ENCODE peak calls at places on chromosomes 4 and X, in six cellular contexts. T is upper lobe of left lung, A is HepG2, C is GM12878, K is K562, Q is HCT116. F is an unnamed sample.

GRCh38 chr4:188665466-188665865 is 526.2 kb downstream of the TRIML1 start:
- ATAC-seq in T (no peak), A (no peak), C (no peak), K (no peak), Q (no peak), F (no peak)

GRCh38 chr4:40525811-40526598 is 103.7 kb downstream of the RBM47 start:
- ATAC-seq in T (peak), A (peak), C (no peak), K (peak), Q (peak), F (peak)

GRCh38 chrX:40746536-40746935 is 11.2 kb upstream of the MED14 start:
- ATAC-seq in T (no peak), A (no peak), C (no peak), K (no peak), Q (no peak), F (no peak)

GRCh38 chr4:78481180-78481579 is 70.4 kb upstream of the ANXA3 start:
- ATAC-seq in T (no peak), A (no peak), C (peak), K (no peak), Q (no peak), F (peak)

GRCh38 chr4:100428051-100428450 is 89.8 kb downstream of the EMCN start:
- ATAC-seq in T (no peak), A (no peak), C (no peak), K (no peak), Q (peak), F (no peak)

GRCh38 chrX:50456712-50457484 is 13.7 kb downstream of the DGKK start:
- ATAC-seq in T (no peak), A (peak), C (no peak), K (peak), Q (peak), F (no peak)

GRCh38 chrX:119763175-119763574 is 4.8 kb downstream of the SOWAHD start:
- ATAC-seq in T (no peak), A (peak), C (no peak), K (peak), Q (no peak), F (no peak)

GRCh38 chr4:48025005-48025404 is 8.4 kb downstream of the NIPAL1 start:
- ATAC-seq in T (peak), A (no peak), C (no peak), K (no peak), Q (no peak), F (no peak)

GRCh38 chr4:153499005-153499404 is 32.8 kb downstream of the TMEM131L start:
- ATAC-seq in T (no peak), A (no peak), C (no peak), K (no peak), Q (no peak), F (peak)

GRCh38 chr4:128225148-128225547 is 62.5 kb downstream of the PGRMC2 start:
- ATAC-seq in T (no peak), A (no peak), C (no peak), K (no peak), Q (no peak), F (no peak)

GRCh38 chr4:73409978-73410588 is 6.0 kb downstream of the ALB start:
- ATAC-seq in T (no peak), A (no peak), C (no peak), K (no peak), Q (no peak), F (no peak)

GRCh38 chr4:168498259-168498658 is 1.4 kb downstream of the PALLD start:
- ATAC-seq in T (no peak), A (no peak), C (no peak), K (no peak), Q (no peak), F (no peak)

GRCh38 chr4:51866835-51867234 is 23.9 kb downstream of the DCUN1D4 start:
- ATAC-seq in T (no peak), A (no peak), C (no peak), K (no peak), Q (no peak), F (peak)

GRCh38 chr4:41318839-41319530 is 62.3 kb downstream of the UCHL1 start:
- ATAC-seq in T (no peak), A (peak), C (no peak), K (peak), Q (peak), F (no peak)

GRCh38 chrX:9374537-9374936 is 90.3 kb upstream of the TBL1X start:
- ATAC-seq in T (no peak), A (no peak), C (no peak), K (no peak), Q (no peak), F (no peak)

GRCh38 chr4:20662851-20663250 is 37.4 kb upstream of the PACRGL start:
- ATAC-seq in T (no peak), A (no peak), C (no peak), K (no peak), Q (no peak), F (no peak)

GRCh38 chr4:88600129-88600849 is 8.0 kb downstream of the HERC3 start:
- ATAC-seq in T (no peak), A (no peak), C (no peak), K (no peak), Q (no peak), F (no peak)

GRCh38 chrX:129793604-129794191 is 13.9 kb downstream of the SASH3 start:
- ATAC-seq in T (no peak), A (peak), C (no peak), K (no peak), Q (no peak), F (no peak)

GRCh38 chr4:170139764-170140163 is 50.0 kb upstream of the AADAT start:
- ATAC-seq in T (no peak), A (no peak), C (no peak), K (no peak), Q (no peak), F (no peak)

DNA sequence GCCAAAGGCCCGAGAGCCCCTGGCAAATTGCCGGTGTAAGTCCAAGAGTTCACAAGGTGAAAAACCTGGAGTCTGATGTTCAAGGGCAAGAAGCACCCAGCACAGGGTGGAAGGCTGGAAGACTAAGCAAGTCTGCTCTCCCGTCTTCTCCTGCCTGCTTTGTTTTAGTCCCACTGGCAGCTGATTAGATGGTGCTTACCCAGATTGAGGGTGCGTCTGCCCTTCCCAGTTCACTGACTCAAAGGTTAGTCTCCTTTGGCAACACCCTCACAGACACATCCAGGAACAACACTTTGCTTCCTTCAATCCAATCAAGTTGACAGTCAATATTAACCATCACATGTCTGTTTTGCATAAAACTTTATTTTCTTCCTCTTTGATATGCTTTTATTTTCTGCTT is 157.4 kb downstream of the HS3ST1 start:
- ATAC-seq in T (no peak), A (no peak), C (no peak), K (no peak), Q (no peak), F (no peak)
- TF ChIP-seq POLR2AphosphoS5 in T (no peak), A (no peak), C (no peak), K (no peak), Q (no peak), F (no peak)

GRCh38 chr4:12879500-12879899 is 604.6 kb downstream of the RAB28 start:
- ATAC-seq in T (no peak), A (no peak), C (no peak), K (no peak), Q (no peak), F (no peak)
- TF ChIP-seq POLR2A in T (no peak), A (no peak), C (no peak), K (no peak), Q (no peak), F (no peak)

DNA sequence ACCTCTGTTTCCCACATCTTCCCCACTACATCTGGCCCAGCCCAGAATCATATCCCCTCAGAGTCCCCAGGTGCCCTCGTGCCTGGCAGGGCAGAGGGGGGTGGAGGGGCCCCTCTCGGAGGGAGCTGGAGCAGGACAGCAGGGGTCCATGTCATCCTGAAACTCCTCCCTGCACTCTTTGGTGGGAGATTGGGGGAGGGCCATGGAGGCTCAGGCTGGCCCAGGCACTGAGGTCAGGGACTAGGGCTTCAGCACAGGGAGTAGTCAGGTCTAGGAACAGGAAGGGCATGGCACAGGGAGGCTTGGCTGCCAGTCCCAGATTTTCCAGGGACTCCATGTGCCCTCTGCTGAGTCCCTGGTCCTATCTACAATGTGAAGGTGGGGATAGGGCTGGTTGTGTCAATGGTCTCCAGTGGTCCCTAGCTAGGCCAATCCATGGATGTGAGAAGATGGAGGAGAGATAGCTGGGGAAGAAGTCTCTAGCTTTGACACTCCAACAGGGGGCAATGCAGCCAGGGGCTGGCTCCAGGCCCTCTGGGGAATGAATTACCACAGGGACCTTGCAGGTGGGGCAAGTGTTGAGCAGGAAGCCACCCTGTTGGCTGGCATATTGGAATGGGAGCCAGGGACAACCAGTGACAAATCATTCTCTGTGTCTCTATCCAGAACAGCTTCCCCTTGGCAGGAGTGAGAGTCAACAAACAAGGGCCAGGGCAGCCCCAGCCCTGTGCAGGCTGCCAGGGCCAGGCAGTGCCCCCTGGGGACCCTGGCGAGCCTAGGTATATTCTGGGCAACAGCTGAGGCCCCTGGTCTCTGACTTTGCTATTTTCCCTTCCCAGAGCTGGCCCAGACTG is 154.4 kb downstream of the EFNB1 start:
- ATAC-seq in T (no peak), A (no peak), C (no peak), K (no peak), Q (no peak), F (no peak)
- TF ChIP-seq POLR2AphosphoS5 in T (no peak), A (no peak), C (no peak), K (no peak), Q (no peak), F (no peak)

DNA sequence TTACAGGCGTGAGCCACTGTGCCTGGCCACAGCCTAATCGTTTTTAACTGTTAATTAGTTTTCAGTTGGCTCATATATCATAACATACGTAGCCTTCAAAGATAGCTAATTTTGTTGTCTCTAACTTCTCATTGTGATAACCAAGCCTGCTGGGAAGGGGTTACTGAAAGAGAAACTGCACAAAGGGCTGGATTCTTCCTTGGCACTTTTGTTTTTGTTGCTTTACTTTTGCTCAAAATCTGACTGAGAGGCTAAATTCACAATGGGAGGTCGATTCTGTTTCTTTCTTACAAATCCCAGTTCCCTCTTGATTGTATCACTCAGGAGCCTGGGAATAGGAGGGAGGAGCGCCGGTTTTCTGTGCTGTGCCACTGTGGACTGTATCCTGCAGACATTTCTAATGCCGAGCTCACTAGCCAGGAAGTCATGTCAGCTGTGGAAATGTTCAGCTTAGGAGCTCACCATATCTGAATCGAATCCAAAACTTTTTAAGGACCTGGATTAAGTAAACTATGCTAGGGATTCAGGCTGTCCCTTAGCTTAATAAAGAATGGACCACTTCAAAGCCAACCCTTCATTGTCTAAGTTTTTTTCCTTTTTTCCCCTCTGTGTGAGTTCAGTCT is 120.5 kb upstream of the FAT1 start:
- ATAC-seq in T (peak), A (peak), C (no peak), K (peak), Q (peak), F (peak)
- TF ChIP-seq POLR2A in T (no peak), A (no peak), C (no peak), K (no peak), Q (no peak), F (no peak)

GRCh38 chr4:84582302-84582987 is 482 bp upstream of the CDS1 start:
- ATAC-seq in T (peak), A (peak), C (peak), K (peak), Q (peak), F (peak)
- TF ChIP-seq POLR2AphosphoS5 in T (peak), A (no peak), C (no peak), K (no peak), Q (peak), F (peak)

GRCh38 chrX:22433292-22434070 is 160.8 kb downstream of the CBLL2 start:
- ATAC-seq in T (no peak), A (no peak), C (no peak), K (no peak), Q (no peak), F (no peak)
- TF ChIP-seq POLR2A in T (no peak), A (no peak), C (no peak), K (no peak), Q (no peak), F (no peak)

DNA sequence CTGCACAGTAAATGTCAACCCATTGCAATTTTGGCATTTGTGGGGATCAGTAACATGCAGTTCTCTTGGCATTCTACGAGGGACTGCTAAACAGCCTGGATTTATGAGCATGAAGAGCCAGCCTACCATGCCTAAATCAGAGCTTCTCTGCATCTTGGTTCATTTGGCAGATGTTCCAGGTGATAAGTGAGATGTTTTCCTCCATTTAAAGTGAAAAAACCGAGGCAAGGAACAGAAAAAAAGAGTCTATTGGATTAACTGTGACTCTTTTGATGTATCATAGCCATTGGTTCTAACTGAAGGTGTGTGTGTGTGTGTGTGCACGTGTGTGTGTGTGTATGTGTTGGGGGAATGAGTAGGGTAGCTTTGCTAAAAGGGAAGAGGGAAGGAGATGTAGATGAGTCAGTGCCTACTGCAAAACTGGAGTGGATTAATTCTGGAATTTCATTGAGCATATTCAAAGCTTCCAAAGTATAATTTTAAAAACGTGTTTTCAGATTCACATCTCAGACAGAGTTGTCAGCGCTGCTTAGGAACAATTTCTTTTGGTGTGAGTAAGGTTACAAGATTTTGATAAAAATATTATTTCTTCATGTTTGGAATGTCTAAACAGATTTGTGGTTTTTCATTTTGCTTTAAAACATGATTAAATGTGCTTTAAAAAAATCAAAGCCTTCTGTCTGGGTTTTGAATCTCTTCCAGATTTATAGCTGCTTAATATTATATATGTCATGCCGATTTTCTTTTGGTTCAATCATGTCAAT is 123.3 kb upstream of the LNX1 start:
- ATAC-seq in T (no peak), A (no peak), C (no peak), K (no peak), Q (no peak), F (no peak)
- TF ChIP-seq POLR2AphosphoS5 in T (no peak), A (no peak), C (no peak), K (no peak), Q (no peak), F (no peak)

DNA sequence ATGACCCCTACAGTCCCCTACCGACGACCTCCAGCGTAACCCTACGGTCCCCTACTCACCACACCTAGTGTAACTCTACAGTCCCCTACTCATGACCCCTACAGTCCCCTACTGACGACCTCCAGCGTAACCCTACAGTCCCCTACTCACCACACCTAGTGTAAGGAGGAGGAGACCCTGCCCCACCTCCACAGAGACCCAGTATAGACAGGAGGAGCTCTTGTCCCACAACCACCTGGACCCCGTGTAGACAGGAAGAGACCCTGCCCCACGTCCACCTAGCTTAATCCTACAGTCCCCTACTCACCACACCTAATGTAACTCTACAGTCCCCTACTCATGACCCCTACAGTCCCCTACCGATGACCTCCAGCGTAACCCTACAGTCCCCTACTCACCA is 26.9 kb downstream of the CSF2RA start:
- ATAC-seq in T (peak), A (no peak), C (no peak), K (no peak), Q (no peak), F (no peak)
- TF ChIP-seq POLR2A in T (no peak), A (no peak), C (no peak), K (no peak), Q (no peak), F (no peak)

GRCh38 chrX:110944793-110945466 is 149.3 kb upstream of the CHRDL1 start:
- ATAC-seq in T (peak), A (no peak), C (no peak), K (no peak), Q (no peak), F (no peak)

GRCh38 chrX:110941906-110942305 is 146.3 kb upstream of the CHRDL1 start:
- ATAC-seq in T (no peak), A (no peak), C (no peak), K (no peak), Q (no peak), F (no peak)

GRCh38 chrX:110938977-110939732 is 143.5 kb upstream of the CHRDL1 start:
- ATAC-seq in T (no peak), A (no peak), C (no peak), K (no peak), Q (no peak), F (no peak)

GRCh38 chrX:110944323-110944761 is 148.7 kb upstream of the CHRDL1 start:
- ATAC-seq in T (no peak), A (no peak), C (no peak), K (no peak), Q (no peak), F (no peak)
- TF ChIP-seq POLR2AphosphoS5 in T (no peak), A (no peak), C (no peak), K (no peak), Q (no peak), F (no peak)